ENCODE peak calls at places on chromosomes 7 and 10, in five cellular contexts. I is ovary, W is NCI-H524, U is BJ, E is Daoy. D is an unnamed sample.

GRCh38 chr10:110286841-110287240 is 17.9 kb downstream of the SMNDC1 start:
- DNase-seq in I (no peak), W (no peak), U (no peak), E (no peak), D (no peak)

GRCh38 chr7:27129729-27130539 is 623 bp downstream of the HOXA4 start:
- DNase-seq in I (no peak), W (peak), U (no peak), E (peak), D (no peak)

GRCh38 chr7:29270979-29271658 is 76.5 kb downstream of the CHN2 start:
- DNase-seq in I (no peak), W (no peak), U (no peak), E (peak), D (no peak)

GRCh38 chr7:1542841-1543747 is 12.6 kb downstream of the MAFK start:
- DNase-seq in I (no peak), W (no peak), U (no peak), E (peak), D (no peak)

GRCh38 chr10:115980470-115980869 is 292.5 kb downstream of the GFRA1 start:
- DNase-seq in I (no peak), W (no peak), U (no peak), E (peak), D (no peak)

GRCh38 chr7:44172803-44173424 is 16.3 kb downstream of the GCK start:
- DNase-seq in I (no peak), W (no peak), U (no peak), E (no peak), D (no peak)

GRCh38 chr7:27103489-27104226 is 1.2 kb upstream of the HOXA2 start:
- DNase-seq in I (no peak), W (no peak), U (no peak), E (peak), D (no peak)

GRCh38 chr7:106568680-106569499 is 92.1 kb downstream of the CCDC71L start:
- DNase-seq in I (no peak), W (peak), U (peak), E (peak), D (peak)

GRCh38 chr10:87646192-87646909 is 13.3 kb upstream of the PAPSS2 start:
- DNase-seq in I (no peak), W (no peak), U (no peak), E (no peak), D (no peak)

GRCh38 chr7:140904081-140904480 is 20.6 kb downstream of the BRAF start:
- DNase-seq in I (no peak), W (no peak), U (no peak), E (peak), D (no peak)

GRCh38 chr10:70445718-70446485 is 4.4 kb upstream of the NODAL start:
- DNase-seq in I (no peak), W (no peak), U (no peak), E (no peak), D (no peak)

D was measured in AG09309.